ENCODE peak calls at places on chromosomes 6 and 20, in seven cellular contexts. R is AG09319; G is NCI-H2171; L is stimulated activated CD4-positive, alpha-beta T cell treated with anti-CD3 and anti-CD28 coated beads, Interleukin-2, amount 100 ng/mL, for 24 hours; M is progenitor cell of endocrine pancreas; K is coronary artery; E is HCT116. I is an unnamed sample.

GRCh38 chr20:41533537-41534136 is 84.5 kb downstream of the CHD6 start:
- DNase-seq in R (no peak), E (no peak), K (no peak), G (no peak), M (no peak), L (no peak), I (no peak)

GRCh38 chr6:128303870-128304269 is 216.5 kb downstream of the PTPRK start:
- DNase-seq in L (no peak), K (no peak), R (no peak), G (no peak), M (no peak), E (no peak), I (peak)

GRCh38 chr20:19448632-19449031 is 236.2 kb downstream of the SLC24A3 start:
- DNase-seq in L (no peak), R (no peak), G (no peak), E (no peak), M (no peak), K (peak), I (no peak)

GRCh38 chr6:163328411-163328810 is 86.1 kb upstream of the QKI start:
- DNase-seq in L (no peak), R (no peak), E (no peak), K (no peak), M (no peak), G (no peak), I (no peak)

GRCh38 chr6:20444786-20445271 is 43.1 kb downstream of the E2F3 start:
- DNase-seq in K (no peak), G (no peak), E (no peak), M (no peak), L (no peak), R (no peak), I (peak)

GRCh38 chr6:154791561-154792317 is 58.5 kb downstream of the SCAF8 start:
- DNase-seq in G (no peak), K (no peak), E (no peak), M (no peak), L (no peak), R (no peak), I (peak)

GRCh38 chr20:58515240-58516212 is at the start of gene APCDD1L:
- DNase-seq in E (no peak), M (no peak), G (no peak), R (no peak), K (no peak), L (no peak), I (peak)

GRCh38 chr6:137095093-137095492 is 50.3 kb upstream of the IL20RA start:
- DNase-seq in R (no peak), M (no peak), G (no peak), E (no peak), L (no peak), K (no peak), I (no peak)

GRCh38 chr6:28142446-28142845 is 763 bp downstream of the ZKSCAN8 start:
- DNase-seq in G (no peak), L (no peak), R (no peak), K (no peak), M (no peak), E (no peak), I (peak)

GRCh38 chr6:166815629-166816028 is 140.7 kb downstream of the RNASET2 start:
- DNase-seq in R (no peak), M (no peak), L (no peak), K (no peak), G (no peak), E (no peak), I (peak)

GRCh38 chr20:47016068-47016664 is 121.5 kb downstream of the EYA2 start:
- DNase-seq in M (peak), L (no peak), K (no peak), R (no peak), G (no peak), E (no peak), I (no peak)